ENCODE peak calls at places on chromosomes 7 and 10, in eight cellular contexts. P is stimulated activated CD4-positive, alpha-beta T cell treated with anti-CD3 and anti-CD28 coated beads, Interleukin-15, amount 100 ng/mL, for 1 hour; I is anterior cingulate cortex; Y is HEK293T; R is esophagus squamous epithelium; J is D341Med; V is HFFc6; X is HCT116. H is an unnamed sample.

GRCh38 chr10:101564490-101564991 is 23.5 kb downstream of the POLL start:
- DNase-seq in Y (no peak), R (no peak), J (no peak), X (no peak), I (no peak), V (no peak), P (no peak), H (no peak)

GRCh38 chr10:112535432-112536038 is 88.5 kb downstream of the VTI1A start:
- DNase-seq in X (no peak), V (no peak), J (no peak), Y (no peak), P (no peak), I (no peak), R (no peak), H (no peak)

GRCh38 chr7:103528152-103528551 is 82.1 kb upstream of the SLC26A5 start:
- DNase-seq in X (no peak), I (no peak), Y (no peak), J (no peak), V (no peak), R (no peak), P (no peak), H (no peak)

GRCh38 chr7:150383710-150384397 is 4.7 kb downstream of the ZNF775 start:
- DNase-seq in R (no peak), V (no peak), P (no peak), J (no peak), Y (no peak), I (peak; percentile 96), X (no peak), H (no peak)

GRCh38 chr10:91163269-91163708 is 57.2 kb upstream of the PCGF5 start:
- DNase-seq in Y (no peak), J (peak; percentile 58), I (peak; percentile 64), R (peak; percentile 7), V (peak; percentile 40), P (peak; percentile 54), X (peak; percentile 12), H (peak; percentile 16)

GRCh38 chr7:8141070-8141469 is 120.9 kb downstream of the ICA1 start:
- DNase-seq in R (no peak), I (no peak), Y (no peak), X (no peak), P (no peak), J (no peak), V (no peak), H (no peak)

GRCh38 chr10:43380610-43381222 is 9.3 kb downstream of the FXYD4 start:
- DNase-seq in Y (no peak), X (peak; percentile 59), V (no peak), R (no peak), I (no peak), P (no peak), J (peak; percentile 30), H (no peak)

GRCh38 chr10:132862485-132863420 is 76.8 kb upstream of the NKX6-2 start:
- DNase-seq in J (peak; percentile 33), P (no peak), V (no peak), Y (no peak), I (no peak), R (no peak), X (no peak), H (no peak)

GRCh38 chr10:44917848-44918247 is 6.7 kb downstream of the TMEM72 start:
- DNase-seq in Y (no peak), J (no peak), R (no peak), P (no peak), V (no peak), X (no peak), I (no peak), H (no peak)

GRCh38 chr10:5594271-5595036 is 69.7 kb downstream of the CALML3 start:
- DNase-seq in V (peak; percentile 38), R (no peak), X (no peak), J (no peak), Y (no peak), I (no peak), P (no peak), H (no peak)

GRCh38 chr7:37349979-37350590 is 98.6 kb downstream of the ELMO1 start:
- DNase-seq in P (no peak), J (no peak), V (no peak), Y (no peak), I (no peak), R (no peak), X (no peak), H (no peak)

GRCh38 chr7:130904031-130904757 is 170.2 kb upstream of the KLF14 start:
- DNase-seq in Y (no peak), X (peak; percentile 93), R (no peak), V (peak; percentile 98), J (no peak), P (no peak), I (no peak), H (peak; percentile 98)

GRCh38 chr10:21314234-21314633 is 211.2 kb downstream of the SKIDA1 start:
- DNase-seq in X (no peak), I (no peak), P (no peak), R (no peak), Y (no peak), J (no peak), V (no peak), H (no peak)

GRCh38 chr10:133163889-133164815 is 4.1 kb downstream of the KNDC1 start:
- DNase-seq in R (no peak), I (no peak), X (no peak), Y (no peak), P (no peak), V (no peak), J (no peak), H (no peak)

GRCh38 chr7:151774951-151775350 is 102.0 kb downstream of the PRKAG2 start:
- DNase-seq in J (no peak), P (no peak), R (no peak), I (no peak), Y (no peak), V (no peak), X (no peak), H (no peak)

GRCh38 chr7:149626972-149627371 is 129.4 kb upstream of the ZNF746 start:
- DNase-seq in P (no peak), Y (no peak), X (no peak), I (no peak), R (no peak), V (no peak), J (no peak), H (no peak)

GRCh38 chr7:129089521-129090212 is 34.8 kb upstream of the TNPO3 start:
- DNase-seq in V (no peak), P (no peak), I (no peak), X (no peak), J (no peak), R (no peak), Y (no peak), H (peak; percentile 48)

GRCh38 chr7:71301167-71301566 is 169.2 kb downstream of the GALNT17 start:
- DNase-seq in X (no peak), J (no peak), I (no peak), V (no peak), Y (no peak), P (no peak), R (no peak), H (no peak)

GRCh38 chr7:66502230-66503035 is 126.2 kb upstream of the KCTD7 start:
- DNase-seq in J (no peak), R (no peak), X (no peak), I (no peak), P (no peak), Y (no peak), V (no peak), H (no peak)

GRCh38 chr7:2613926-2614613 is 17.7 kb upstream of the TTYH3 start:
- DNase-seq in X (no peak), I (peak; percentile 35), Y (no peak), P (no peak), J (no peak), V (no peak), R (no peak), H (peak; percentile 3)

GRCh38 chr7:129386563-129386962 is 47.7 kb upstream of the STRIP2 start:
- DNase-seq in X (no peak), R (no peak), I (no peak), Y (no peak), P (no peak), V (no peak), J (no peak), H (no peak)

GRCh38 chr10:34710391-34710751 is 104.7 kb downstream of the PARD3 start:
- DNase-seq in V (peak; percentile 52), P (no peak), R (no peak), Y (no peak), X (no peak), I (no peak), J (no peak), H (peak; percentile 30)

GRCh38 chr10:109914966-109915365 is 8.3 kb downstream of the XPNPEP1 start:
- DNase-seq in V (peak; percentile 89), I (no peak), X (peak; percentile 62), Y (no peak), J (no peak), R (no peak), P (no peak), H (peak; percentile 89)

GRCh38 chr10:102615361-102615760 is 28.9 kb upstream of the TRIM8 start:
- DNase-seq in I (no peak), Y (peak; percentile 66), X (no peak), P (no peak), R (no peak), J (peak; percentile 50), V (no peak), H (no peak)

GRCh38 chr7:81845628-81846259 is 75.9 kb upstream of the HGF start:
- DNase-seq in J (no peak), R (no peak), X (no peak), P (no peak), I (no peak), Y (peak; percentile 10), V (no peak), H (no peak)

GRCh38 chr10:99682752-99683151 is 23.4 kb downstream of the ENTPD7 start:
- DNase-seq in R (no peak), J (no peak), X (peak; percentile 29), V (no peak), I (no peak), P (no peak), Y (peak; percentile 39), H (peak; percentile 45)

GRCh38 chr10:31321396-31321941 is 2.5 kb downstream of the ZEB1 start:
- DNase-seq in Y (no peak), X (no peak), I (no peak), J (no peak), P (peak; percentile 1), R (no peak), V (no peak), H (peak; percentile 28)

GRCh38 chr7:136509466-136509865 is 359.0 kb upstream of the CHRM2 start:
- DNase-seq in Y (no peak), P (no peak), J (no peak), V (no peak), I (no peak), X (no peak), R (no peak), H (no peak)

GRCh38 chr10:17228081-17229015 is at the start of gene VIM:
- DNase-seq in R (peak; percentile 46), V (peak; percentile 98), X (peak; percentile 84), P (peak; percentile 74), J (peak; percentile 62), Y (peak; percentile 64), I (no peak), H (peak; percentile 90)

GRCh38 chr10:131898061-131898460 is 2.7 kb upstream of the PPP2R2D start:
- DNase-seq in Y (no peak), J (no peak), R (no peak), V (no peak), X (no peak), P (no peak), I (no peak), H (no peak)

GRCh38 chr10:31963598-31963980 is 35.0 kb upstream of the ARHGAP12 start:
- DNase-seq in V (no peak), R (no peak), J (no peak), X (no peak), P (no peak), I (no peak), Y (no peak), H (no peak)

GRCh38 chr7:143429770-143430698 is 13.2 kb upstream of the TAS2R60 start:
- DNase-seq in I (no peak), X (no peak), Y (no peak), J (no peak), R (no peak), V (no peak), P (no peak), H (no peak)

GRCh38 chr7:627661-628027 is 98.9 kb upstream of the DNAAF5 start:
- DNase-seq in R (no peak), P (no peak), I (no peak), X (no peak), V (no peak), Y (no peak), J (no peak), H (no peak)

GRCh38 chr7:17009007-17009719 is 127.4 kb upstream of the AGR3 start:
- DNase-seq in P (no peak), V (peak; percentile 21), R (no peak), J (no peak), I (no peak), X (peak; percentile 27), Y (no peak), H (no peak)

H was measured in kidney glomerular epithelial cell.